ENCODE peak calls at places on chromosomes 1 and 21, in five cellular contexts. One of them, this sample, is unnamed.

GRCh38 chr21:41280115-41280919 is 36.3 kb upstream of the FAM3B start:
- DNase-seq in stomach: no peak
- DNase-seq in K562: no peak
- DNase-seq in astrocyte of the cerebellum: no peak
- DNase-seq in progenitor cell of endocrine pancreas: no peak
- DNase-seq in this sample: no peak

GRCh38 chr1:81800741-81801031 is at the start of gene ADGRL2:
- DNase-seq in stomach: peak
- DNase-seq in K562: no peak
- DNase-seq in astrocyte of the cerebellum: no peak
- DNase-seq in progenitor cell of endocrine pancreas: peak
- DNase-seq in this sample: peak

GRCh38 chr1:84720275-84720780 is 30.1 kb upstream of the SSX2IP start:
- DNase-seq in stomach: no peak
- DNase-seq in K562: no peak
- DNase-seq in astrocyte of the cerebellum: no peak
- DNase-seq in progenitor cell of endocrine pancreas: no peak
- DNase-seq in this sample: no peak

GRCh38 chr1:201024251-201024998 is 911 bp upstream of the KIF21B start:
- DNase-seq in stomach: no peak
- DNase-seq in K562: peak
- DNase-seq in astrocyte of the cerebellum: no peak
- DNase-seq in progenitor cell of endocrine pancreas: no peak
- DNase-seq in this sample: no peak

GRCh38 chr1:94143809-94144176 is 22.8 kb upstream of the ABCA4 start:
- DNase-seq in stomach: no peak
- DNase-seq in K562: no peak
- DNase-seq in astrocyte of the cerebellum: no peak
- DNase-seq in progenitor cell of endocrine pancreas: no peak
- DNase-seq in this sample: no peak

GRCh38 chr1:7505871-7506676 is 265.0 kb upstream of the VAMP3 start:
- DNase-seq in stomach: no peak
- DNase-seq in K562: no peak
- DNase-seq in astrocyte of the cerebellum: no peak
- DNase-seq in progenitor cell of endocrine pancreas: no peak
- DNase-seq in this sample: no peak

GRCh38 chr1:6854166-6854565 is 68.9 kb downstream of the CAMTA1 start:
- DNase-seq in stomach: no peak
- DNase-seq in K562: no peak
- DNase-seq in astrocyte of the cerebellum: no peak
- DNase-seq in progenitor cell of endocrine pancreas: no peak
- DNase-seq in this sample: no peak

GRCh38 chr1:68213843-68214242 is 18.5 kb downstream of the WLS start:
- DNase-seq in stomach: peak
- DNase-seq in K562: no peak
- DNase-seq in astrocyte of the cerebellum: no peak
- DNase-seq in progenitor cell of endocrine pancreas: no peak
- DNase-seq in this sample: no peak

GRCh38 chr1:33042836-33043235 is 6.2 kb upstream of the AK2 start:
- DNase-seq in stomach: no peak
- DNase-seq in K562: no peak
- DNase-seq in astrocyte of the cerebellum: no peak
- DNase-seq in progenitor cell of endocrine pancreas: no peak
- DNase-seq in this sample: no peak

GRCh38 chr1:181033128-181033798 is 520 bp upstream of the MR1 start:
- DNase-seq in stomach: no peak
- DNase-seq in K562: no peak
- DNase-seq in astrocyte of the cerebellum: no peak
- DNase-seq in progenitor cell of endocrine pancreas: no peak
- DNase-seq in this sample: no peak

GRCh38 chr1:192491804-192492554 is 83.6 kb upstream of the RGS1 start:
- DNase-seq in stomach: no peak
- DNase-seq in K562: no peak
- DNase-seq in astrocyte of the cerebellum: no peak
- DNase-seq in progenitor cell of endocrine pancreas: no peak
- DNase-seq in this sample: no peak

GRCh38 chr21:44530903-44531605 is 8.9 kb downstream of the KRTAP10-1 start:
- DNase-seq in stomach: no peak
- DNase-seq in K562: no peak
- DNase-seq in astrocyte of the cerebellum: no peak
- DNase-seq in progenitor cell of endocrine pancreas: no peak
- DNase-seq in this sample: no peak

GRCh38 chr21:36589352-36589971 is 109.5 kb upstream of the SIM2 start:
- DNase-seq in stomach: peak
- DNase-seq in K562: peak
- DNase-seq in astrocyte of the cerebellum: no peak
- DNase-seq in progenitor cell of endocrine pancreas: no peak
- DNase-seq in this sample: peak

GRCh38 chr1:212518188-212518951 is 85.7 kb downstream of the NENF start:
- DNase-seq in stomach: peak
- DNase-seq in K562: no peak
- DNase-seq in astrocyte of the cerebellum: peak
- DNase-seq in progenitor cell of endocrine pancreas: no peak
- DNase-seq in this sample: no peak

GRCh38 chr1:32817815-32818786 is 648 bp downstream of the S100PBP start:
- DNase-seq in stomach: peak
- DNase-seq in K562: peak
- DNase-seq in astrocyte of the cerebellum: no peak
- DNase-seq in progenitor cell of endocrine pancreas: peak
- DNase-seq in this sample: peak

GRCh38 chr1:9315411-9316079 is 22.9 kb downstream of the SPSB1 start:
- DNase-seq in stomach: no peak
- DNase-seq in K562: no peak
- DNase-seq in astrocyte of the cerebellum: peak
- DNase-seq in progenitor cell of endocrine pancreas: no peak
- DNase-seq in this sample: no peak

GRCh38 chr21:36661511-36662309 is 37.2 kb upstream of the SIM2 start:
- DNase-seq in stomach: peak
- DNase-seq in K562: peak
- DNase-seq in astrocyte of the cerebellum: peak
- DNase-seq in progenitor cell of endocrine pancreas: no peak
- DNase-seq in this sample: peak

GRCh38 chr1:117143856-117144255 is 22.3 kb upstream of the TRIM45 start:
- DNase-seq in stomach: no peak
- DNase-seq in K562: no peak
- DNase-seq in astrocyte of the cerebellum: no peak
- DNase-seq in progenitor cell of endocrine pancreas: no peak
- DNase-seq in this sample: no peak

GRCh38 chr1:214277704-214278635 is 3.0 kb upstream of the SMYD2 start:
- DNase-seq in stomach: no peak
- DNase-seq in K562: no peak
- DNase-seq in astrocyte of the cerebellum: no peak
- DNase-seq in progenitor cell of endocrine pancreas: no peak
- DNase-seq in this sample: no peak

GRCh38 chr1:228010921-228011320 is 4.1 kb downstream of the WNT3A start:
- DNase-seq in stomach: peak
- DNase-seq in K562: peak
- DNase-seq in astrocyte of the cerebellum: no peak
- DNase-seq in progenitor cell of endocrine pancreas: no peak
- DNase-seq in this sample: no peak

GRCh38 chr1:21139601-21140000 is 37.1 kb downstream of the EIF4G3 start:
- DNase-seq in stomach: no peak
- DNase-seq in K562: no peak
- DNase-seq in astrocyte of the cerebellum: no peak
- DNase-seq in progenitor cell of endocrine pancreas: no peak
- DNase-seq in this sample: no peak

GRCh38 chr1:103284270-103284669 is 175.9 kb upstream of the COL11A1 start:
- DNase-seq in stomach: no peak
- DNase-seq in K562: no peak
- DNase-seq in astrocyte of the cerebellum: peak
- DNase-seq in progenitor cell of endocrine pancreas: no peak
- DNase-seq in this sample: no peak

GRCh38 chr1:46408356-46409062 is 14.4 kb downstream of the FAAH start:
- DNase-seq in stomach: no peak
- DNase-seq in K562: no peak
- DNase-seq in astrocyte of the cerebellum: no peak
- DNase-seq in progenitor cell of endocrine pancreas: no peak
- DNase-seq in this sample: no peak
- TF ChIP-seq CTCF in stomach: no peak
- TF ChIP-seq CTCF in K562: no peak
- TF ChIP-seq CTCF in astrocyte of the cerebellum: no peak
- TF ChIP-seq CTCF in progenitor cell of endocrine pancreas: no peak
- TF ChIP-seq CTCF in this sample: no peak

GRCh38 chr1:75134656-75134938 is 409 bp downstream of the LHX8 start:
- DNase-seq in stomach: no peak
- DNase-seq in K562: no peak
- DNase-seq in astrocyte of the cerebellum: no peak
- DNase-seq in progenitor cell of endocrine pancreas: no peak
- DNase-seq in this sample: no peak

GRCh38 chr1:75134939-75135828 is 996 bp downstream of the LHX8 start:
- DNase-seq in stomach: no peak
- DNase-seq in K562: no peak
- DNase-seq in astrocyte of the cerebellum: no peak
- DNase-seq in progenitor cell of endocrine pancreas: no peak
- DNase-seq in this sample: no peak

GRCh38 chr1:75136921-75137641 is 2.9 kb downstream of the LHX8 start:
- DNase-seq in stomach: no peak
- DNase-seq in K562: no peak
- DNase-seq in astrocyte of the cerebellum: no peak
- DNase-seq in progenitor cell of endocrine pancreas: no peak
- DNase-seq in this sample: no peak

GRCh38 chr1:75136158-75136815 is 2.1 kb downstream of the LHX8 start:
- DNase-seq in stomach: no peak
- DNase-seq in K562: no peak
- DNase-seq in astrocyte of the cerebellum: no peak
- DNase-seq in progenitor cell of endocrine pancreas: no peak
- DNase-seq in this sample: peak

GRCh38 chr1:75135829-75136142 is 1.6 kb downstream of the LHX8 start:
- DNase-seq in stomach: no peak
- DNase-seq in K562: no peak
- DNase-seq in astrocyte of the cerebellum: no peak
- DNase-seq in progenitor cell of endocrine pancreas: no peak
- DNase-seq in this sample: no peak
- TF ChIP-seq CTCF in stomach: no peak
- TF ChIP-seq CTCF in K562: no peak
- TF ChIP-seq CTCF in astrocyte of the cerebellum: no peak
- TF ChIP-seq CTCF in progenitor cell of endocrine pancreas: no peak
- TF ChIP-seq CTCF in this sample: no peak

DNA sequence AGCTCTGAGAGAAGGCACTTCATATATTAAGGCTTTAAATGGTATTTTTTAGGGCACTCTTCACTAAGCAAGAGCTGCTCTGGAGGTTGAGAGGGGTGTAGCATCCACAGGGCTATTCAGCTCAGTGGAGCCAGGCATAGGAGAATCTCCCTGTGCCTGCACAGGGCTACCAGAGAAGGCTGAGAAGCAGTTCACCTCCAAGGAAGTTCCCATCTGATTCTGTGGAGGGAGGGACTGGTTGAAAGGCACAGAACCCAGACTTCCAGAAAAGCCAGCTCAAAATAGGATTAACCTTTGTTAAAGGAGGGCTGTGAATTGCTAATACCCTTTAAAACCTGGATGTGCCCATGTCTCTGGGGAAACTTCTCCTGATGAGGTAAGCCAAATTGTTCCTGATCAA is 304.5 kb downstream of the TTLL7 start:
- DNase-seq in stomach: no peak
- DNase-seq in K562: no peak
- DNase-seq in astrocyte of the cerebellum: no peak
- DNase-seq in progenitor cell of endocrine pancreas: no peak
- DNase-seq in this sample: no peak
- TF ChIP-seq CTCF in stomach: no peak
- TF ChIP-seq CTCF in K562: no peak
- TF ChIP-seq CTCF in astrocyte of the cerebellum: no peak
- TF ChIP-seq CTCF in progenitor cell of endocrine pancreas: no peak
- TF ChIP-seq CTCF in this sample: no peak

DNA sequence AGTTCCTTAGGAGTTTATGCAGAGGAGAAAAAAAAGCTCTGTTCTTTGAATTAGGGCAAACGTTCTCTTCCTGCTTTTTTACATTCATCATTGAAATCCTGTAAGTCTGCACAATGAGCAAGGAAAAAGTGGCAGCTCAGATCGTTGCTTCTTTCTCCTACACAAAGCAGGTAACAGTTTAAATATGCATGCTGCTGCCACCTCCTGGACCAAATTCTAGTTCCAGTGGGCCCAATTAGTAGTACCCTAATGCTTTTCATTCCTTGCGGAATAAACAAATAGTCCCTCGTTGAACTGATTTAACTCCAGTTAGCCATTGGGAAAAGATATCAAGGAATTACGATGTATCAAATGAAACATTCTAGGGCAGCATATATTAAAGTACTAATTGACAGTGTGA is 20.1 kb downstream of the YTHDF2 start:
- DNase-seq in stomach: no peak
- DNase-seq in K562: no peak
- DNase-seq in astrocyte of the cerebellum: no peak
- DNase-seq in progenitor cell of endocrine pancreas: no peak
- DNase-seq in this sample: no peak
- TF ChIP-seq CTCF in stomach: no peak
- TF ChIP-seq CTCF in K562: peak
- TF ChIP-seq CTCF in astrocyte of the cerebellum: no peak
- TF ChIP-seq CTCF in progenitor cell of endocrine pancreas: peak
- TF ChIP-seq CTCF in this sample: no peak

GRCh38 chr1:55286851-55287602 is 71.9 kb upstream of the USP24 start:
- DNase-seq in stomach: no peak
- DNase-seq in K562: no peak
- DNase-seq in astrocyte of the cerebellum: no peak
- DNase-seq in progenitor cell of endocrine pancreas: no peak
- DNase-seq in this sample: no peak

GRCh38 chr1:55284856-55285255 is 69.7 kb upstream of the USP24 start:
- DNase-seq in stomach: no peak
- DNase-seq in K562: no peak
- DNase-seq in astrocyte of the cerebellum: peak
- DNase-seq in progenitor cell of endocrine pancreas: no peak
- DNase-seq in this sample: peak

GRCh38 chr1:55288245-55288644 is 73.1 kb upstream of the USP24 start:
- DNase-seq in stomach: no peak
- DNase-seq in K562: no peak
- DNase-seq in astrocyte of the cerebellum: no peak
- DNase-seq in progenitor cell of endocrine pancreas: no peak
- DNase-seq in this sample: no peak

GRCh38 chr1:55287732-55288131 is 72.6 kb upstream of the USP24 start:
- DNase-seq in stomach: no peak
- DNase-seq in K562: no peak
- DNase-seq in astrocyte of the cerebellum: no peak
- DNase-seq in progenitor cell of endocrine pancreas: no peak
- DNase-seq in this sample: no peak

GRCh38 chr1:55285849-55286248 is 70.7 kb upstream of the USP24 start:
- DNase-seq in stomach: no peak
- DNase-seq in K562: no peak
- DNase-seq in astrocyte of the cerebellum: no peak
- DNase-seq in progenitor cell of endocrine pancreas: no peak
- DNase-seq in this sample: no peak
- TF ChIP-seq CTCF in stomach: no peak
- TF ChIP-seq CTCF in K562: no peak
- TF ChIP-seq CTCF in astrocyte of the cerebellum: no peak
- TF ChIP-seq CTCF in progenitor cell of endocrine pancreas: no peak
- TF ChIP-seq CTCF in this sample: no peak

GRCh38 chr1:170670751-170671628 is 7.1 kb downstream of the PRRX1 start:
- DNase-seq in stomach: no peak
- DNase-seq in K562: peak
- DNase-seq in astrocyte of the cerebellum: no peak
- DNase-seq in progenitor cell of endocrine pancreas: peak
- DNase-seq in this sample: peak
- TF ChIP-seq CTCF in stomach: no peak
- TF ChIP-seq CTCF in K562: peak
- TF ChIP-seq CTCF in astrocyte of the cerebellum: peak
- TF ChIP-seq CTCF in progenitor cell of endocrine pancreas: peak
- TF ChIP-seq CTCF in this sample: peak